ENCODE peak calls at places on chromosomes 16 and 17, in ten cellular contexts. N, R, S, M, E, I, O, P, H and V are unnamed samples.

GRCh38 chr16:51666821-51667220 is 515.8 kb upstream of the SALL1 start:
- DNase-seq in N (no peak), R (no peak), S (no peak), M (no peak), E (no peak), I (no peak), O (no peak), P (no peak), H (no peak), V (no peak)

GRCh38 chr17:35520043-35520442 is 17.4 kb downstream of the SLFN12L start:
- DNase-seq in N (no peak), R (no peak), S (no peak), M (no peak), E (no peak), I (no peak), O (no peak), P (no peak), H (no peak), V (no peak)

GRCh38 chr17:82491533-82491932 is 28.0 kb upstream of the FOXK2 start:
- DNase-seq in N (no peak), R (no peak), S (no peak), M (no peak), E (no peak), I (no peak), O (no peak), P (no peak), H (peak), V (no peak)

GRCh38 chr17:34220776-34221390 is 34.2 kb upstream of the CCL2 start:
- DNase-seq in N (no peak), R (no peak), S (no peak), M (no peak), E (peak), I (no peak), O (no peak), P (no peak), H (no peak), V (no peak)

GRCh38 chr17:48753794-48754499 is 25.4 kb upstream of the HOXB13 start:
- DNase-seq in N (no peak), R (no peak), S (no peak), M (no peak), E (no peak), I (no peak), O (no peak), P (no peak), H (no peak), V (no peak)

GRCh38 chr17:43438626-43439529 is 40.1 kb downstream of the ARL4D start:
- DNase-seq in N (no peak), R (no peak), S (no peak), M (no peak), E (no peak), I (no peak), O (no peak), P (no peak), H (peak), V (no peak)

GRCh38 chr17:17377568-17377967 is 74.4 kb downstream of the NT5M start:
- DNase-seq in N (no peak), R (no peak), S (peak), M (no peak), E (no peak), I (no peak), O (no peak), P (no peak), H (no peak), V (no peak)

GRCh38 chr16:56075732-56076131 is 115.6 kb upstream of the GNAO1 start:
- DNase-seq in N (no peak), R (no peak), S (no peak), M (no peak), E (no peak), I (no peak), O (no peak), P (no peak), H (peak), V (no peak)

GRCh38 chr17:76161619-76162222 is 20.7 kb upstream of the FOXJ1 start:
- DNase-seq in N (no peak), R (no peak), S (no peak), M (no peak), E (no peak), I (no peak), O (no peak), P (no peak), H (no peak), V (no peak)

GRCh38 chr17:83084621-83085056 is 5.2 kb downstream of the METRNL start:
- DNase-seq in N (no peak), R (no peak), S (no peak), M (no peak), E (no peak), I (no peak), O (no peak), P (no peak), H (peak), V (no peak)

GRCh38 chr17:83189673-83190385 is 110.4 kb downstream of the METRNL start:
- DNase-seq in N (peak), R (no peak), S (peak), M (no peak), E (no peak), I (peak), O (peak), P (peak), H (no peak), V (no peak)

GRCh38 chr17:47013341-47013740 is 34.3 kb upstream of the RPRML start:
- DNase-seq in N (no peak), R (no peak), S (no peak), M (no peak), E (no peak), I (no peak), O (no peak), P (no peak), H (no peak), V (no peak)

GRCh38 chr17:21530311-21530710 is 154.2 kb downstream of the KCNJ12 start:
- DNase-seq in N (no peak), R (no peak), S (no peak), M (no peak), E (no peak), I (no peak), O (no peak), P (no peak), H (no peak), V (no peak)

GRCh38 chr16:57347858-57348257 is 10.7 kb upstream of the CCL22 start:
- DNase-seq in N (no peak), R (no peak), S (no peak), M (no peak), E (no peak), I (no peak), O (no peak), P (no peak), H (no peak), V (no peak)

GRCh38 chr17:1179635-1180433 is at the start of gene ABR:
- DNase-seq in N (no peak), R (peak), S (peak), M (peak), E (no peak), I (peak), O (no peak), P (peak), H (peak), V (peak)

GRCh38 chr16:81888520-81889394 is 109.7 kb downstream of the PLCG2 start:
- DNase-seq in N (no peak), R (no peak), S (no peak), M (no peak), E (no peak), I (no peak), O (no peak), P (no peak), H (no peak), V (no peak)

GRCh38 chr17:18039535-18040286 is 503 bp downstream of the GID4 start:
- DNase-seq in N (no peak), R (peak), S (no peak), M (peak), E (no peak), I (no peak), O (no peak), P (peak), H (no peak), V (peak)

GRCh38 chr16:89100601-89101302 is 7.1 kb downstream of the ACSF3 start:
- DNase-seq in N (no peak), R (no peak), S (no peak), M (no peak), E (no peak), I (no peak), O (no peak), P (no peak), H (no peak), V (no peak)

GRCh38 chr17:82012482-82013295 is 10.0 kb downstream of the CENPX start:
- DNase-seq in N (no peak), R (no peak), S (no peak), M (no peak), E (no peak), I (no peak), O (no peak), P (no peak), H (peak), V (no peak)

GRCh38 chr17:2150871-2151270 is 96.0 kb downstream of the HIC1 start:
- DNase-seq in N (no peak), R (no peak), S (no peak), M (no peak), E (no peak), I (no peak), O (no peak), P (no peak), H (no peak), V (no peak)

GRCh38 chr17:35189291-35189690 is 4.9 kb downstream of the SLC35G3 start:
- DNase-seq in N (no peak), R (no peak), S (no peak), M (no peak), E (peak), I (no peak), O (peak), P (peak), H (no peak), V (no peak)

GRCh38 chr17:69757794-69758430 is 317.1 kb upstream of the KCNJ16 start:
- DNase-seq in N (peak), R (no peak), S (no peak), M (no peak), E (peak), I (no peak), O (peak), P (no peak), H (no peak), V (no peak)

GRCh38 chr16:72149676-72150464 is 22.1 kb downstream of the PMFBP1 start:
- DNase-seq in N (no peak), R (no peak), S (no peak), M (no peak), E (peak), I (no peak), O (no peak), P (no peak), H (peak), V (peak)

GRCh38 chr17:17845046-17845775 is 8.4 kb upstream of the SREBF1 start:
- DNase-seq in N (no peak), R (no peak), S (no peak), M (no peak), E (no peak), I (peak), O (no peak), P (no peak), H (no peak), V (no peak)

GRCh38 chr16:4613636-4614570 is 785 bp downstream of the UBALD1 start:
- DNase-seq in N (no peak), R (peak), S (peak), M (no peak), E (peak), I (peak), O (no peak), P (peak), H (peak), V (no peak)

GRCh38 chr17:16507918-16508533 is 16.0 kb upstream of the LRRC75A start:
- DNase-seq in N (no peak), R (no peak), S (no peak), M (no peak), E (no peak), I (no peak), O (peak), P (no peak), H (no peak), V (no peak)

GRCh38 chr17:46742539-46743270 is 75.8 kb downstream of the WNT3 start:
- DNase-seq in N (peak), R (peak), S (no peak), M (peak), E (no peak), I (no peak), O (peak), P (no peak), H (no peak), V (no peak)

GRCh38 chr17:21389352-21389751 is 13.2 kb downstream of the KCNJ12 start:
- DNase-seq in N (no peak), R (no peak), S (no peak), M (no peak), E (no peak), I (no peak), O (no peak), P (no peak), H (no peak), V (no peak)

GRCh38 chr16:78368121-78369102 is 269.0 kb downstream of the WWOX start:
- DNase-seq in N (no peak), R (no peak), S (no peak), M (no peak), E (no peak), I (no peak), O (no peak), P (no peak), H (no peak), V (no peak)

GRCh38 chr16:29710227-29711219 is 31.5 kb downstream of the QPRT start:
- DNase-seq in N (peak), R (no peak), S (peak), M (peak), E (no peak), I (peak), O (peak), P (peak), H (no peak), V (peak)

GRCh38 chr16:90077757-90078593 is 844 bp upstream of the PRDM7 start:
- DNase-seq in N (no peak), R (peak), S (no peak), M (peak), E (no peak), I (peak), O (peak), P (peak), H (peak), V (no peak)

GRCh38 chr16:47034455-47034854 is 61.0 kb upstream of the DNAJA2 start:
- DNase-seq in N (no peak), R (no peak), S (no peak), M (no peak), E (no peak), I (no peak), O (no peak), P (no peak), H (no peak), V (no peak)

GRCh38 chr16:55737318-55737717 is 81.5 kb downstream of the SLC6A2 start:
- DNase-seq in N (no peak), R (no peak), S (no peak), M (no peak), E (no peak), I (no peak), O (no peak), P (no peak), H (no peak), V (no peak)

GRCh38 chr16:86914850-86915717 is 336.7 kb downstream of the FOXL1 start:
- DNase-seq in N (no peak), R (no peak), S (no peak), M (no peak), E (no peak), I (no peak), O (no peak), P (no peak), H (no peak), V (no peak)

GRCh38 chr17:83183150-83183820 is 103.9 kb downstream of the METRNL start:
- DNase-seq in N (no peak), R (no peak), S (peak), M (no peak), E (no peak), I (peak), O (no peak), P (peak), H (no peak), V (no peak)

GRCh38 chr17:52181842-52182241 is 23.3 kb upstream of the CA10 start:
- DNase-seq in N (no peak), R (no peak), S (no peak), M (no peak), E (no peak), I (no peak), O (no peak), P (no peak), H (no peak), V (no peak)

GRCh38 chr17:60857521-60857920 is 179.9 kb downstream of the BCAS3 start:
- DNase-seq in N (no peak), R (no peak), S (no peak), M (no peak), E (no peak), I (no peak), O (no peak), P (no peak), H (no peak), V (no peak)

GRCh38 chr17:17495448-17496188 is 577 bp downstream of the RASD1 start:
- DNase-seq in N (no peak), R (peak), S (peak), M (no peak), E (no peak), I (no peak), O (no peak), P (peak), H (peak), V (no peak)